ENCODE peak calls at places on chromosomes 2 and 18, in eight cellular contexts. One of them, this sample, is unnamed.

GRCh38 chr18:59067873-59068272 is 71.8 kb upstream of the SEC11C start:
- DNase-seq in IMR-90: peak; percentile 18
- DNase-seq in Caco-2: no peak
- DNase-seq in effector memory CD4-positive, alpha-beta T cell: no peak
- DNase-seq in CD4-positive, alpha-beta memory T cell: no peak
- DNase-seq in tibial artery: no peak
- DNase-seq in esophagus squamous epithelium: no peak
- DNase-seq in aorta: no peak
- DNase-seq in this sample: no peak

GRCh38 chr18:9449580-9449979 is 25.7 kb upstream of the RALBP1 start:
- DNase-seq in effector memory CD4-positive, alpha-beta T cell: no peak
- DNase-seq in CD4-positive, alpha-beta memory T cell: no peak
- DNase-seq in IMR-90: no peak
- DNase-seq in aorta: no peak
- DNase-seq in esophagus squamous epithelium: no peak
- DNase-seq in Caco-2: no peak
- DNase-seq in tibial artery: no peak
- DNase-seq in this sample: no peak

GRCh38 chr2:74441111-74441689 is 537 bp downstream of the RTKN start:
- DNase-seq in CD4-positive, alpha-beta memory T cell: no peak
- DNase-seq in tibial artery: no peak
- DNase-seq in Caco-2: no peak
- DNase-seq in esophagus squamous epithelium: no peak
- DNase-seq in effector memory CD4-positive, alpha-beta T cell: no peak
- DNase-seq in aorta: no peak
- DNase-seq in IMR-90: no peak
- DNase-seq in this sample: no peak

GRCh38 chr2:3078684-3079083 is 298.9 kb downstream of the EIPR1 start:
- DNase-seq in aorta: no peak
- DNase-seq in effector memory CD4-positive, alpha-beta T cell: no peak
- DNase-seq in esophagus squamous epithelium: no peak
- DNase-seq in tibial artery: no peak
- DNase-seq in CD4-positive, alpha-beta memory T cell: no peak
- DNase-seq in Caco-2: no peak
- DNase-seq in IMR-90: no peak
- DNase-seq in this sample: no peak

GRCh38 chr2:99643824-99644787 is 154.3 kb upstream of the REV1 start:
- DNase-seq in IMR-90: peak; percentile 65
- DNase-seq in CD4-positive, alpha-beta memory T cell: no peak
- DNase-seq in esophagus squamous epithelium: no peak
- DNase-seq in effector memory CD4-positive, alpha-beta T cell: no peak
- DNase-seq in Caco-2: no peak
- DNase-seq in tibial artery: no peak
- DNase-seq in aorta: no peak
- DNase-seq in this sample: no peak

GRCh38 chr2:85954192-85954900 is 65.6 kb upstream of the ST3GAL5 start:
- DNase-seq in IMR-90: no peak
- DNase-seq in effector memory CD4-positive, alpha-beta T cell: no peak
- DNase-seq in aorta: no peak
- DNase-seq in tibial artery: no peak
- DNase-seq in Caco-2: no peak
- DNase-seq in esophagus squamous epithelium: no peak
- DNase-seq in CD4-positive, alpha-beta memory T cell: no peak
- DNase-seq in this sample: peak; percentile 94

GRCh38 chr2:46984642-46985476 is 69.3 kb upstream of the MCFD2 start:
- DNase-seq in Caco-2: no peak
- DNase-seq in aorta: peak; percentile 89
- DNase-seq in effector memory CD4-positive, alpha-beta T cell: no peak
- DNase-seq in IMR-90: peak; percentile 97
- DNase-seq in esophagus squamous epithelium: no peak
- DNase-seq in tibial artery: peak; percentile 95
- DNase-seq in CD4-positive, alpha-beta memory T cell: no peak
- DNase-seq in this sample: peak; percentile 82

GRCh38 chr2:220513573-220514288 is 886.3 kb downstream of the SLC4A3 start:
- DNase-seq in tibial artery: no peak
- DNase-seq in CD4-positive, alpha-beta memory T cell: no peak
- DNase-seq in aorta: no peak
- DNase-seq in effector memory CD4-positive, alpha-beta T cell: no peak
- DNase-seq in IMR-90: peak; percentile 20
- DNase-seq in Caco-2: no peak
- DNase-seq in esophagus squamous epithelium: no peak
- DNase-seq in this sample: no peak

GRCh38 chr2:36489296-36489695 is 108.7 kb downstream of the FEZ2 start:
- DNase-seq in IMR-90: peak; percentile 78
- DNase-seq in effector memory CD4-positive, alpha-beta T cell: no peak
- DNase-seq in tibial artery: no peak
- DNase-seq in esophagus squamous epithelium: no peak
- DNase-seq in aorta: no peak
- DNase-seq in CD4-positive, alpha-beta memory T cell: no peak
- DNase-seq in Caco-2: peak; percentile 78
- DNase-seq in this sample: no peak

GRCh38 chr2:15666776-15667578 is 75.3 kb downstream of the DDX1 start:
- DNase-seq in aorta: no peak
- DNase-seq in Caco-2: no peak
- DNase-seq in tibial artery: peak; percentile 28
- DNase-seq in CD4-positive, alpha-beta memory T cell: no peak
- DNase-seq in effector memory CD4-positive, alpha-beta T cell: no peak
- DNase-seq in IMR-90: no peak
- DNase-seq in esophagus squamous epithelium: no peak
- DNase-seq in this sample: no peak

GRCh38 chr2:241451840-241452461 is 56.4 kb downstream of the STK25 start:
- DNase-seq in aorta: no peak
- DNase-seq in esophagus squamous epithelium: no peak
- DNase-seq in IMR-90: no peak
- DNase-seq in tibial artery: no peak
- DNase-seq in effector memory CD4-positive, alpha-beta T cell: no peak
- DNase-seq in CD4-positive, alpha-beta memory T cell: no peak
- DNase-seq in Caco-2: no peak
- DNase-seq in this sample: no peak

DNA sequence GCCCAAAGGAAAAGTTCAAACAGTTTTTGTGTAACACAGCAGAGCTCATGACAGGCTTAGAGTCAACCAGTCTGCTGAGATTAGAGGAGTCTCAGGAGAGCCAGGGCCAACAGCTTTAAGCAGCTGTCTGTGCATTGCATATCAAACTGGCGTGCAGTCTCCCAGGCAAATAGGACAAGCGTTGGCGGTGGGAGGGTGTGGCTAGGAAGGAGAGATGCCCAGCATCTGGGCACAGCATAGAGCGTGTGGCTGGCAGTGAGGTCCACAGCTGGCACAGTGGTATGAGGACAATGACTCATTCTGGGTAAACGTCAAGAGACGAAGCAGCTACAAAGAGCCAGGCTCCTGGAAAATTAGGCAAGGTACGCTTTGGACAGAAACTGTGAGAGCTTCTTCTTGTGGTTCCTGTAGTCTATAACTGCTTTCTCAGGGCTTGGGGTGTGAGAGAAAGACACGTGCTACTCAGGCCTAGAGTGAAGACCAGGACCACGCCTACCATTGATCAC is 14.8 kb downstream of the ZAP70 start:
- DNase-seq in aorta: no peak
- DNase-seq in tibial artery: no peak
- DNase-seq in Caco-2: peak; percentile 33
- DNase-seq in CD4-positive, alpha-beta memory T cell: no peak
- DNase-seq in effector memory CD4-positive, alpha-beta T cell: no peak
- DNase-seq in esophagus squamous epithelium: no peak
- DNase-seq in IMR-90: no peak
- DNase-seq in this sample: peak; percentile 57
- H3K4me1 ChIP-seq in aorta: no peaks in the 10 kb centered on the region
- H3K4me1 ChIP-seq in tibial artery: no peaks in the 10 kb centered on the region
- H3K4me1 ChIP-seq in Caco-2: no peaks in the 10 kb centered on the region
- H3K4me1 ChIP-seq in CD4-positive, alpha-beta memory T cell: peaks cover 53% of the 10 kb centered on the region
- H3K4me1 ChIP-seq in effector memory CD4-positive, alpha-beta T cell: peaks cover 10% of the 10 kb centered on the region
- H3K4me1 ChIP-seq in esophagus squamous epithelium: no peaks in the 10 kb centered on the region
- H3K4me1 ChIP-seq in IMR-90: no peaks in the 10 kb centered on the region
- H3K4me1 ChIP-seq in this sample: no peaks in the 10 kb centered on the region

DNA sequence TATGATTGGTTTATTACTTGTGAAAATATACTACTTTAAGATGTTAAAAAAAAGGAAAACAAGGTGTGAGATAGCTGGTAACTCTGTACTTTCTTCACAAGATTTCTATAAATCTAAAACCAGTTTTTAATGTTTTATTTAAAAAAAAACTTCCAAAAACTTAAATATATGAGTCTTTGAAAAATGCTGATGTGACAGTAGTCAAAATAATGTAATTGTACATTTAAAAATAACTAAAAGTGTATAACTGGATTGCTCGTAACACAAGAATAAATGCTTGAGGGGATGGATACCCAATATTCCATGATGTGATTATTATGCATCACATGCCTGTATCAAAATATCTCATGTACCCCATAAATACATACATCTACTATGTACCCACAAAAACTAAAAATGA is 464.9 kb downstream of the NYAP2 start:
- DNase-seq in IMR-90: no peak
- DNase-seq in effector memory CD4-positive, alpha-beta T cell: no peak
- DNase-seq in esophagus squamous epithelium: no peak
- DNase-seq in Caco-2: no peak
- DNase-seq in tibial artery: no peak
- DNase-seq in CD4-positive, alpha-beta memory T cell: no peak
- DNase-seq in aorta: no peak
- DNase-seq in this sample: no peak
- H3K4me3 ChIP-seq in IMR-90: no peak overlapping the region
- H3K4me3 ChIP-seq in effector memory CD4-positive, alpha-beta T cell: no peak overlapping the region
- H3K4me3 ChIP-seq in esophagus squamous epithelium: no peak overlapping the region
- H3K4me3 ChIP-seq in Caco-2: no peak overlapping the region
- H3K4me3 ChIP-seq in tibial artery: no peak overlapping the region
- H3K4me3 ChIP-seq in CD4-positive, alpha-beta memory T cell: no peak overlapping the region
- H3K4me3 ChIP-seq in aorta: no peak overlapping the region
- H3K4me3 ChIP-seq in this sample: no peak overlapping the region

DNA sequence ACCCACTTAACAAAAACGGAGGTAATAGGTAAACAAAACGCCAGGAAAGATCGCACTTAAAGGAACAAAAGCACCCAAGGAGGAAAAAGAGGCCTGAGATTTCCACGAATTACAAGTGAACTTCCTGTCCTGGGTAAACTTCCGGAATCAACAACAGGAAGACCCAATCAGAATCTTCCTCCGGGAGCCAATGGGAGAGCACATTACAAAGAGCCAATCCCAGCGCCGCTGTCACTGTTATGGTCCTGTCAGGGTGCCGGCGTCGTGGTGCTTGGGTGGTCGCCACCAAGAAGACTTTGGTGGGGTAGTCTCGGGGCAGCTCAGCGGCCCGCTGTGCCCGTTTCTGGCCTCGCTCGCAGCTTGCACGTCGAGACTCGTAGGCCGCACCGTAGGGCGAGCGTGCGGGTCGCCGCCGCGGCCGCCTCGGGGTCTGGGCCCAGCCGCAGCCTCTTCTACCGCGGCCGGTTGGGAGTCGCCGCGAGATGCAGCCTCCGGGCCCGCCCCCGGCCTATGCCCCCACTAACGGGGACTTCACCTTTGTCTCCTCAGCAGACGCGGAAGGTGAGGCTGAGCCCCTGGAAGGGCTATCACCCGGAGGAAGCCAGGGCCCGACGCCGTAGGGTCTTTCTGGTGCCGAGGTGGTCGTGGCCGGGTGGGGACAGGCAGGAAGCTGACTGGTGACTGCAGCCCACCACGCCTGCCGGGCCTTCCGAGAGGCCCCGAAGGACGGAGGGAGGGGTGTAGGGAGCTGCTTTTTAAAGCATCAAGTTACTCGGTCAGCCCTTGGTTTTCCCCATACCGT is at the start of gene YIPF4:
- DNase-seq in effector memory CD4-positive, alpha-beta T cell: peak; percentile 82
- DNase-seq in Caco-2: peak; percentile 90
- DNase-seq in IMR-90: peak; percentile 93
- DNase-seq in aorta: peak; percentile 94
- DNase-seq in CD4-positive, alpha-beta memory T cell: peak; percentile 90
- DNase-seq in tibial artery: peak; percentile 93
- DNase-seq in esophagus squamous epithelium: peak; percentile 54
- DNase-seq in this sample: peak; percentile 89
- H3K4me1 ChIP-seq in effector memory CD4-positive, alpha-beta T cell: peaks cover 3% of the 10 kb centered on the region
- H3K4me1 ChIP-seq in Caco-2: peaks cover 6% of the 10 kb centered on the region
- H3K4me1 ChIP-seq in IMR-90: peaks cover 2% of the 10 kb centered on the region
- H3K4me1 ChIP-seq in aorta: peaks cover 1% of the 10 kb centered on the region
- H3K4me1 ChIP-seq in CD4-positive, alpha-beta memory T cell: peaks cover 43% of the 10 kb centered on the region
- H3K4me1 ChIP-seq in tibial artery: peaks cover 28% of the 10 kb centered on the region
- H3K4me1 ChIP-seq in esophagus squamous epithelium: peaks cover 11% of the 10 kb centered on the region
- H3K4me1 ChIP-seq in this sample: peaks cover 10% of the 10 kb centered on the region

DNA sequence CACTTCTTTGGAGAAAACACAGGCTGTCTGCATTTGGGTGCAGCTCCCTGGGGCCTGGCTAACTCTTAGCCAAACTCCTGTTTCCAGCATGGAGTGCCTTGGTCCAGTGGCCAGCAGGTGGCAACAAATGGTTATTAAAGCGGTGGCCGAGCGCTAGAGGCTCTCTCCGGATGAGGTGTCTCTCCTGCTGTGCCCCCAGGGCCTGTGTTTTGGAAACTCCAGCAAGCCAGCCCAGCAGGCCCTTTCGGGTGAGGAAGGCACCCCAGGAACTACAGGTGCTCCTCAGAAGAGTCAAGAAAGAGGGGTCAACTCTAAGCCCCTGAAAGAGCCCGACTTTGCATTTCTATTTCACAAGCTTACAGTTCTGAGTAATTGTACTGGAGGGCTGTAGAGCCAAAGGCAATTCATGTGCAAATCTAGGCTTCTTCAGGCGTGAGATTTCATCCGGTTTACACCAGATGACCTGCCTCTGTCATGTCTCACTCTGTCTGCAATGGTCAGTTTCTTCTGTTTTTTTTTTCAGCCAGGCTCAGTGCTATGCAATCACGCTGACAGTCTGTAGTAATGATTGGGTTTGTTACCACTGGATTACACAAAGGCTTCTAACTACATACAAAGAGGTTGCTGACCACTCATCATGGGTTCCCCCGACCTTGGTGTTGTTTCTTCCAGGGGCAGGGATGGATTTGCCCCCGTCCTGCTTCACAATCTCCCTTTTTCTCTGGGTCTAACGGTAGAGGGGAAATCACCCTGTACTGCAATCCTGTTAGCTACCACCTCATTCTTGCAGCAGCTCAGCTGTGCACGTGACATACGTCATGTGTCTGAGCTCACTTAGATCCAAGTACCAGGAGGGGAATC is 7.6 kb upstream of the CHRNA1 start:
- DNase-seq in esophagus squamous epithelium: no peak
- DNase-seq in tibial artery: peak; percentile 79
- DNase-seq in aorta: peak; percentile 91
- DNase-seq in IMR-90: peak; percentile 82
- DNase-seq in Caco-2: peak; percentile 74
- DNase-seq in effector memory CD4-positive, alpha-beta T cell: no peak
- DNase-seq in CD4-positive, alpha-beta memory T cell: no peak
- DNase-seq in this sample: peak; percentile 82
- H3K4me3 ChIP-seq in esophagus squamous epithelium: no peak overlapping the region
- H3K4me3 ChIP-seq in tibial artery: no peak overlapping the region
- H3K4me3 ChIP-seq in aorta: no peak overlapping the region
- H3K4me3 ChIP-seq in IMR-90: no peak overlapping the region
- H3K4me3 ChIP-seq in Caco-2: no peak overlapping the region
- H3K4me3 ChIP-seq in effector memory CD4-positive, alpha-beta T cell: no peak overlapping the region
- H3K4me3 ChIP-seq in CD4-positive, alpha-beta memory T cell: no peak overlapping the region
- H3K4me3 ChIP-seq in this sample: no peak overlapping the region

DNA sequence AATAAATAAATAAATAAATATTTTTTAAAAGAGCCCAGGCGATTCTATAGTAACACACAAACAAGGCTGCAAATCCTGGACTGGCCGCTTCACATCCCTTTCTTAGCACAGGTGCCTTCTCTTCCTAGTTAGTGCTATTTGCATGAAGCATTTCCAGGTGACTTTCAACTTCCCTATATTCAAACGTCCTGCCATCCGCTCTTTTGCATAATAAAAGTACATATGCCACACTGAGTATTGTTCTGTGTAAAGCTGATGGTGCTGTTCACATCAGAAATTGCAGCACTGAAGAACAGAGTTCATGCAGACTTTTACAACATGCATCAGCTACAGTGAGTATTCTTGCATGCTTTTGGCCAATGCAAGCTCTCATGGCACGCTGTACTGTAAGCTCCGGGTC is 25.7 kb upstream of the CEP68 start:
- DNase-seq in IMR-90: no peak
- DNase-seq in Caco-2: no peak
- DNase-seq in effector memory CD4-positive, alpha-beta T cell: no peak
- DNase-seq in tibial artery: no peak
- DNase-seq in aorta: no peak
- DNase-seq in CD4-positive, alpha-beta memory T cell: no peak
- DNase-seq in esophagus squamous epithelium: no peak
- DNase-seq in this sample: no peak
- H3K4me1 ChIP-seq in IMR-90: peaks cover 4% of the 10 kb centered on the region
- H3K4me1 ChIP-seq in Caco-2: peaks cover 27% of the 10 kb centered on the region
- H3K4me1 ChIP-seq in effector memory CD4-positive, alpha-beta T cell: peaks cover 16% of the 10 kb centered on the region
- H3K4me1 ChIP-seq in tibial artery: no peaks in the 10 kb centered on the region
- H3K4me1 ChIP-seq in aorta: no peaks in the 10 kb centered on the region
- H3K4me1 ChIP-seq in CD4-positive, alpha-beta memory T cell: peaks cover 30% of the 10 kb centered on the region
- H3K4me1 ChIP-seq in esophagus squamous epithelium: no peaks in the 10 kb centered on the region
- H3K4me1 ChIP-seq in this sample: peaks cover 19% of the 10 kb centered on the region

This sample was measured in upper lobe of right lung.